ENCODE peak calls at places on chromosomes 12 and 14, in nine cellular contexts. O is endothelial cell; Z is A549; R is H9; Q is GM06990; V is spleen; E is GM10248; K is CD8-positive, alpha-beta T cell; T is tibial nerve. A is an unnamed sample.

GRCh38 chr12:22283006-22283506 is 51.5 kb downstream of the ST8SIA1 start:
- DNase-seq in O (no peak), Z (no peak), R (no peak), Q (no peak), V (no peak), E (no peak), K (no peak), T (no peak), A (no peak)

GRCh38 chr14:64707661-64708060 is 3.4 kb downstream of the PLEKHG3 start:
- DNase-seq in O (no peak), Z (peak), R (no peak), Q (no peak), V (no peak), E (no peak), K (no peak), T (no peak), A (no peak)

GRCh38 chr14:92565718-92566115 is 52.1 kb downstream of the RIN3 start:
- DNase-seq in O (no peak), Z (no peak), R (no peak), Q (no peak), V (no peak), E (no peak), K (no peak), T (no peak), A (no peak)

GRCh38 chr14:76917158-76917596 is 91.0 kb downstream of the LRRC74A start:
- DNase-seq in O (peak), Z (peak), R (peak), Q (no peak), V (no peak), E (no peak), K (no peak), T (no peak), A (peak)

GRCh38 chr12:89469361-89469760 is 55.2 kb downstream of the GALNT4 start:
- DNase-seq in O (no peak), Z (no peak), R (no peak), Q (peak), V (no peak), E (peak), K (no peak), T (no peak), A (no peak)

GRCh38 chr12:49187184-49187583 is 1.7 kb downstream of the TUBA1A start:
- DNase-seq in O (no peak), Z (peak), R (no peak), Q (no peak), V (no peak), E (no peak), K (no peak), T (peak), A (peak)

GRCh38 chr12:22321018-22321605 is 13.4 kb downstream of the ST8SIA1 start:
- DNase-seq in O (no peak), Z (no peak), R (peak), Q (no peak), V (peak), E (no peak), K (no peak), T (no peak), A (no peak)

GRCh38 chr12:22610148-22610547 is 14.8 kb upstream of the ETNK1 start:
- DNase-seq in O (no peak), Z (no peak), R (no peak), Q (no peak), V (no peak), E (no peak), K (no peak), T (no peak), A (no peak)

GRCh38 chr14:89667983-89668382 is 250.9 kb upstream of the FOXN3 start:
- DNase-seq in O (no peak), Z (no peak), R (no peak), Q (no peak), V (no peak), E (no peak), K (no peak), T (no peak), A (no peak)

GRCh38 chr14:60656755-60657608 is 7.7 kb upstream of the SIX1 start:
- DNase-seq in O (peak), Z (peak), R (peak), Q (peak), V (peak), E (peak), K (no peak), T (no peak), A (peak)

GRCh38 chr12:32921397-32921796 is 24.8 kb upstream of the PKP2 start:
- DNase-seq in O (no peak), Z (peak), R (no peak), Q (no peak), V (no peak), E (no peak), K (no peak), T (no peak), A (no peak)

GRCh38 chr14:54881761-54882401 is 20.7 kb downstream of the GCH1 start:
- DNase-seq in O (no peak), Z (no peak), R (no peak), Q (peak), V (no peak), E (no peak), K (no peak), T (no peak), A (no peak)

GRCh38 chr14:79417961-79418360 is 793.3 kb downstream of the DIO2 start:
- DNase-seq in O (no peak), Z (no peak), R (no peak), Q (no peak), V (no peak), E (no peak), K (no peak), T (no peak), A (no peak)

GRCh38 chr14:105178069-105178867 is 2.8 kb downstream of the NUDT14 start:
- DNase-seq in O (no peak), Z (no peak), R (no peak), Q (no peak), V (no peak), E (no peak), K (no peak), T (no peak), A (no peak)
- TF ChIP-seq CTCF in O (no peak), Z (no peak), R (peak), Q (no peak), V (no peak), E (no peak), K (no peak), T (no peak), A (no peak)

DNA sequence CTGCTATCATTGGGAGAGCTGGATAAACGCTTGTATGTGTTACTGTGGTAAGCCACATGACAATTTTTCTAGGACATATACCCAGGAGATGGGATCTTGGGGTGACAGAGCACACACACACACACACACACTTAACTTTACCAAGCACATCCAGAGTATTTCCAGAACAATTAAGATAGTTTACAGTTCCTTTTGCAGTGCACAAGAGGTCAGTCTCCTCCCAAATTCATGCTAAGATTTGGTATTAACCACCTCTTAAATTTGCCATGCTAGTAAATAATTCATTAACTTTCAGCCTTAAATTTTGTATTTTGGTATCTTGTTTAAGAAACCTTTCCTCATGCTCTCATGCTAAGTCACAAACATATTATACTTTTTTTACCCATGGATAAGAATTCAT is 33.9 kb upstream of the LIMA1 start:
- DNase-seq in O (no peak), Z (peak), R (no peak), Q (no peak), V (no peak), E (no peak), K (no peak), T (no peak), A (no peak)
- TF ChIP-seq CTCF in O (no peak), Z (no peak), R (no peak), Q (no peak), V (no peak), E (no peak), K (no peak), T (no peak), A (no peak)

DNA sequence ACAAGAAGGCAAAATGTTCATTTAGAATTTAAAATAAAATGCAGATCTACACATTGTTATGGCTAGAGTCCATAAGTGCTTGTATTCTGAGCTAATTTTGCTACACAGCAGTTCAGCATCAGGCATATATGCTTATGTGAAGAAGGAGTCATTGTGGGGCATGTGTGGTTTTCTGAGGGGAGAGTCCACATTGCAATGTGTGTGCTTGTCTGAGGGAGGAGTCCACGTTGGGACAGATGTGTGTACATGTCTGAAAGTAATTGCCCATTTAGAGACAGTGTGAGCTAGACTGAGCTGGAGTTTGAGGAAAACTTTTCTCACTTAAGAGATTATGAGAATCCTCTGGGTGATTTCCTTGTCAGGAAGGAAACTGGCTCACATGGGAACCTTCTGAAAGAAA is 767.9 kb downstream of the TMEM121 start:
- DNase-seq in O (no peak), Z (no peak), R (no peak), Q (no peak), V (no peak), E (no peak), K (no peak), T (no peak), A (no peak)
- TF ChIP-seq CTCF in O (no peak), Z (no peak), R (no peak), Q (no peak), V (no peak), E (no peak), K (no peak), T (no peak), A (no peak)

GRCh38 chr12:90977224-90977623 is 22.2 kb upstream of the CCER1 start:
- DNase-seq in O (no peak), Z (no peak), R (no peak), Q (no peak), V (no peak), E (no peak), K (no peak), T (no peak), A (no peak)

GRCh38 chr12:90979936-90980335 is 24.8 kb downstream of the EPYC start:
- DNase-seq in O (no peak), Z (no peak), R (no peak), Q (no peak), V (no peak), E (no peak), K (no peak), T (no peak), A (no peak)

GRCh38 chr12:90974286-90974685 is 19.3 kb upstream of the CCER1 start:
- DNase-seq in O (no peak), Z (peak), R (no peak), Q (no peak), V (no peak), E (no peak), K (no peak), T (no peak), A (no peak)

GRCh38 chr12:90979019-90979418 is 24.0 kb upstream of the CCER1 start:
- DNase-seq in O (no peak), Z (no peak), R (no peak), Q (no peak), V (no peak), E (no peak), K (no peak), T (no peak), A (no peak)

GRCh38 chr12:90978117-90978770 is 23.3 kb upstream of the CCER1 start:
- DNase-seq in O (no peak), Z (peak), R (no peak), Q (no peak), V (no peak), E (peak), K (no peak), T (no peak), A (no peak)
- TF ChIP-seq CTCF in O (peak), Z (peak), R (peak), Q (peak), V (peak), E (peak), K (no peak), T (peak), A (peak)

A was measured in neural crest cell.